ENCODE peak calls at places on chromosome 15, in four cellular contexts. G, T, N and I are unnamed samples.

GRCh38 chr15:50450678-50451077 is 26.5 kb downstream of the USP8 start:
- DNase-seq in T (no peak), G (no peak), N (no peak), I (no peak)

GRCh38 chr15:52567886-52568568 is 803 bp downstream of the ARPP19 start:
- DNase-seq in T (no peak), N (no peak), G (peak), I (peak)

GRCh38 chr15:56815247-56815646 is 81.9 kb upstream of the ZNF280D start:
- DNase-seq in G (no peak), N (no peak), T (no peak), I (no peak)

GRCh38 chr15:63474810-63475316 is 29.5 kb upstream of the USP3 start:
- DNase-seq in N (peak), G (peak), T (no peak), I (no peak)

GRCh38 chr15:89307046-89307587 is 27.5 kb downstream of the POLG start:
- DNase-seq in T (no peak), G (peak), N (no peak), I (no peak)

GRCh38 chr15:66132251-66132816 is 121.2 kb downstream of the MEGF11 start:
- DNase-seq in T (no peak), G (no peak), N (no peak), I (peak)

GRCh38 chr15:71632571-71633195 is 177.7 kb upstream of the NR2E3 start:
- DNase-seq in N (no peak), T (no peak), G (no peak), I (no peak)

GRCh38 chr15:40873625-40874561 is at the start of gene RHOV:
- DNase-seq in G (peak), N (peak), T (peak), I (peak)

GRCh38 chr15:53116169-53116568 is 326.0 kb upstream of the ONECUT1 start:
- DNase-seq in N (no peak), G (no peak), T (no peak), I (no peak)

GRCh38 chr15:69439623-69440022 is 13.0 kb upstream of the RPLP1 start:
- DNase-seq in T (no peak), G (no peak), N (no peak), I (no peak)

GRCh38 chr15:91853501-91853967 is at the start of gene SLCO3A1:
- DNase-seq in N (no peak), T (peak), G (no peak), I (peak)

GRCh38 chr15:61157933-61158332 is 71.2 kb downstream of the RORA start:
- DNase-seq in N (no peak), T (no peak), G (no peak), I (peak)

GRCh38 chr15:99303881-99304280 is 52.6 kb downstream of the LRRC28 start:
- DNase-seq in G (no peak), N (no peak), T (no peak), I (no peak)

GRCh38 chr15:90681480-90681879 is 35.7 kb upstream of the BLM start:
- DNase-seq in G (peak), N (no peak), T (no peak), I (no peak)